ENCODE peak calls at places on chromosomes 11 and 22, in nine cellular contexts. One of them, this sample, is unnamed.
A peak's percentile ranks its signal among the peaks of the same experiment; 100 is the strongest.

GRCh38 chr22:35838849-35839646 is 121.4 kb downstream of the APOL5 start:
- DNase-seq in CD4-positive, CD25-positive, alpha-beta regulatory T cell: no peak
- DNase-seq in mesendoderm: peak; percentile 76
- DNase-seq in neural progenitor cell: peak; percentile 68
- DNase-seq in H1: no peak
- DNase-seq in small intestine: peak; percentile 33
- DNase-seq in heart left ventricle: no peak
- DNase-seq in CD8-positive, alpha-beta T cell: no peak
- DNase-seq in colonic mucosa: peak; percentile 64
- DNase-seq in this sample: peak; percentile 90

GRCh38 chr11:66879583-66879982 is 22.7 kb downstream of the LRFN4 start:
- DNase-seq in CD4-positive, CD25-positive, alpha-beta regulatory T cell: no peak
- DNase-seq in mesendoderm: no peak
- DNase-seq in neural progenitor cell: no peak
- DNase-seq in H1: no peak
- DNase-seq in small intestine: no peak
- DNase-seq in heart left ventricle: no peak
- DNase-seq in CD8-positive, alpha-beta T cell: no peak
- DNase-seq in colonic mucosa: no peak
- DNase-seq in this sample: no peak

GRCh38 chr11:102234779-102235439 is 82.4 kb upstream of the BIRC3 start:
- DNase-seq in CD4-positive, CD25-positive, alpha-beta regulatory T cell: no peak
- DNase-seq in mesendoderm: peak; percentile 72
- DNase-seq in neural progenitor cell: no peak
- DNase-seq in H1: no peak
- DNase-seq in small intestine: no peak
- DNase-seq in heart left ventricle: no peak
- DNase-seq in CD8-positive, alpha-beta T cell: no peak
- DNase-seq in colonic mucosa: no peak
- DNase-seq in this sample: peak; percentile 27

GRCh38 chr22:22884010-22884887 is 3.4 kb upstream of the IGLL5 start:
- DNase-seq in CD4-positive, CD25-positive, alpha-beta regulatory T cell: peak; percentile 76
- DNase-seq in mesendoderm: peak; percentile 88
- DNase-seq in neural progenitor cell: peak; percentile 86
- DNase-seq in H1: no peak
- DNase-seq in small intestine: peak; percentile 70
- DNase-seq in heart left ventricle: peak; percentile 58
- DNase-seq in CD8-positive, alpha-beta T cell: peak; percentile 52
- DNase-seq in colonic mucosa: peak; percentile 81
- DNase-seq in this sample: peak; percentile 63

GRCh38 chr11:76670475-76671235 is at the start of gene LRRC32:
- DNase-seq in CD4-positive, CD25-positive, alpha-beta regulatory T cell: peak; percentile 37
- DNase-seq in mesendoderm: peak; percentile 43
- DNase-seq in neural progenitor cell: peak; percentile 78
- DNase-seq in H1: no peak
- DNase-seq in small intestine: peak; percentile 10
- DNase-seq in heart left ventricle: peak; percentile 84
- DNase-seq in CD8-positive, alpha-beta T cell: no peak
- DNase-seq in colonic mucosa: peak; percentile 67
- DNase-seq in this sample: peak; percentile 42

GRCh38 chr11:12318791-12319733 is 58.3 kb upstream of the PARVA start:
- DNase-seq in CD4-positive, CD25-positive, alpha-beta regulatory T cell: no peak
- DNase-seq in mesendoderm: no peak
- DNase-seq in neural progenitor cell: no peak
- DNase-seq in H1: no peak
- DNase-seq in small intestine: peak; percentile 46
- DNase-seq in heart left ventricle: no peak
- DNase-seq in CD8-positive, alpha-beta T cell: no peak
- DNase-seq in colonic mucosa: no peak
- DNase-seq in this sample: peak; percentile 82

GRCh38 chr22:33247758-33248157 is 189.6 kb upstream of the SYN3 start:
- DNase-seq in CD4-positive, CD25-positive, alpha-beta regulatory T cell: no peak
- DNase-seq in mesendoderm: no peak
- DNase-seq in neural progenitor cell: no peak
- DNase-seq in H1: no peak
- DNase-seq in small intestine: no peak
- DNase-seq in heart left ventricle: no peak
- DNase-seq in CD8-positive, alpha-beta T cell: no peak
- DNase-seq in colonic mucosa: no peak
- DNase-seq in this sample: peak; percentile 57

GRCh38 chr22:38941488-38941987 is 15.9 kb upstream of the APOBEC3A start:
- DNase-seq in CD4-positive, CD25-positive, alpha-beta regulatory T cell: no peak
- DNase-seq in mesendoderm: no peak
- DNase-seq in neural progenitor cell: peak; percentile 0
- DNase-seq in H1: no peak
- DNase-seq in small intestine: no peak
- DNase-seq in heart left ventricle: no peak
- DNase-seq in CD8-positive, alpha-beta T cell: no peak
- DNase-seq in colonic mucosa: no peak
- DNase-seq in this sample: no peak

GRCh38 chr11:90434858-90435257 is 212.0 kb upstream of the CHORDC1 start:
- DNase-seq in CD4-positive, CD25-positive, alpha-beta regulatory T cell: no peak
- DNase-seq in mesendoderm: peak; percentile 59
- DNase-seq in neural progenitor cell: peak; percentile 8
- DNase-seq in H1: no peak
- DNase-seq in small intestine: peak; percentile 5
- DNase-seq in heart left ventricle: no peak
- DNase-seq in CD8-positive, alpha-beta T cell: no peak
- DNase-seq in colonic mucosa: no peak
- DNase-seq in this sample: no peak

GRCh38 chr11:65640483-65641207 is 2.7 kb downstream of the SIPA1 start:
- DNase-seq in CD4-positive, CD25-positive, alpha-beta regulatory T cell: peak; percentile 45
- DNase-seq in mesendoderm: no peak
- DNase-seq in neural progenitor cell: no peak
- DNase-seq in H1: no peak
- DNase-seq in small intestine: peak; percentile 42
- DNase-seq in heart left ventricle: peak; percentile 68
- DNase-seq in CD8-positive, alpha-beta T cell: no peak
- DNase-seq in colonic mucosa: peak; percentile 52
- DNase-seq in this sample: no peak

GRCh38 chr11:66181632-66182345 is 86.7 kb upstream of the RAB1B start:
- DNase-seq in CD4-positive, CD25-positive, alpha-beta regulatory T cell: no peak
- DNase-seq in mesendoderm: no peak
- DNase-seq in neural progenitor cell: no peak
- DNase-seq in H1: no peak
- DNase-seq in small intestine: no peak
- DNase-seq in heart left ventricle: no peak
- DNase-seq in CD8-positive, alpha-beta T cell: no peak
- DNase-seq in colonic mucosa: no peak
- DNase-seq in this sample: peak; percentile 85

GRCh38 chr11:69209038-69209350 is 53.3 kb downstream of the SMIM38 start:
- DNase-seq in CD4-positive, CD25-positive, alpha-beta regulatory T cell: no peak
- DNase-seq in mesendoderm: no peak
- DNase-seq in neural progenitor cell: no peak
- DNase-seq in H1: no peak
- DNase-seq in small intestine: no peak
- DNase-seq in heart left ventricle: no peak
- DNase-seq in CD8-positive, alpha-beta T cell: no peak
- DNase-seq in colonic mucosa: no peak
- DNase-seq in this sample: no peak

GRCh38 chr11:134503596-134503995 is 91.6 kb upstream of the B3GAT1 start:
- DNase-seq in CD4-positive, CD25-positive, alpha-beta regulatory T cell: no peak
- DNase-seq in mesendoderm: no peak
- DNase-seq in neural progenitor cell: no peak
- DNase-seq in H1: no peak
- DNase-seq in small intestine: no peak
- DNase-seq in heart left ventricle: no peak
- DNase-seq in CD8-positive, alpha-beta T cell: no peak
- DNase-seq in colonic mucosa: no peak
- DNase-seq in this sample: no peak

GRCh38 chr11:3626250-3626960 is 15.4 kb downstream of the ART5 start:
- DNase-seq in CD4-positive, CD25-positive, alpha-beta regulatory T cell: no peak
- DNase-seq in mesendoderm: no peak
- DNase-seq in neural progenitor cell: no peak
- DNase-seq in H1: no peak
- DNase-seq in small intestine: no peak
- DNase-seq in heart left ventricle: peak; percentile 54
- DNase-seq in CD8-positive, alpha-beta T cell: no peak
- DNase-seq in colonic mucosa: peak; percentile 24
- DNase-seq in this sample: no peak

GRCh38 chr22:46202897-46203589 is 47.0 kb downstream of the CDPF1 start:
- DNase-seq in CD4-positive, CD25-positive, alpha-beta regulatory T cell: no peak
- DNase-seq in mesendoderm: no peak
- DNase-seq in neural progenitor cell: no peak
- DNase-seq in H1: no peak
- DNase-seq in small intestine: peak; percentile 96
- DNase-seq in heart left ventricle: no peak
- DNase-seq in CD8-positive, alpha-beta T cell: no peak
- DNase-seq in colonic mucosa: peak; percentile 72
- DNase-seq in this sample: no peak
- H3K4me1 ChIP-seq in CD4-positive, CD25-positive, alpha-beta regulatory T cell: no peaks in the 10 kb centered on the region
- H3K4me1 ChIP-seq in mesendoderm: peaks cover 5% of the 10 kb centered on the region
- H3K4me1 ChIP-seq in neural progenitor cell: no peaks in the 10 kb centered on the region
- H3K4me1 ChIP-seq in H1: no peaks in the 10 kb centered on the region
- H3K4me1 ChIP-seq in small intestine: no peaks in the 10 kb centered on the region
- H3K4me1 ChIP-seq in heart left ventricle: no peaks in the 10 kb centered on the region
- H3K4me1 ChIP-seq in CD8-positive, alpha-beta T cell: no peaks in the 10 kb centered on the region
- H3K4me1 ChIP-seq in colonic mucosa: no peaks in the 10 kb centered on the region
- H3K4me1 ChIP-seq in this sample: no peaks in the 10 kb centered on the region

GRCh38 chr22:20130739-20131592 is 638 bp upstream of the ZDHHC8 start:
- DNase-seq in CD4-positive, CD25-positive, alpha-beta regulatory T cell: peak; percentile 73
- DNase-seq in mesendoderm: peak; percentile 65
- DNase-seq in neural progenitor cell: peak; percentile 86
- DNase-seq in H1: no peak
- DNase-seq in small intestine: peak; percentile 70
- DNase-seq in heart left ventricle: peak; percentile 91
- DNase-seq in CD8-positive, alpha-beta T cell: peak; percentile 46
- DNase-seq in colonic mucosa: peak; percentile 80
- DNase-seq in this sample: peak; percentile 92

GRCh38 chr22:20131856-20132685 is 467 bp downstream of the ZDHHC8 start:
- DNase-seq in CD4-positive, CD25-positive, alpha-beta regulatory T cell: no peak
- DNase-seq in mesendoderm: no peak
- DNase-seq in neural progenitor cell: peak; percentile 58
- DNase-seq in H1: no peak
- DNase-seq in small intestine: no peak
- DNase-seq in heart left ventricle: no peak
- DNase-seq in CD8-positive, alpha-beta T cell: no peak
- DNase-seq in colonic mucosa: no peak
- DNase-seq in this sample: peak; percentile 72

GRCh38 chr22:20133930-20134549 is 2.4 kb downstream of the ZDHHC8 start:
- DNase-seq in CD4-positive, CD25-positive, alpha-beta regulatory T cell: no peak
- DNase-seq in mesendoderm: no peak
- DNase-seq in neural progenitor cell: no peak
- DNase-seq in H1: no peak
- DNase-seq in small intestine: no peak
- DNase-seq in heart left ventricle: no peak
- DNase-seq in CD8-positive, alpha-beta T cell: no peak
- DNase-seq in colonic mucosa: no peak
- DNase-seq in this sample: no peak

GRCh38 chr22:20131593-20131855 is at the start of gene ZDHHC8:
- DNase-seq in CD4-positive, CD25-positive, alpha-beta regulatory T cell: peak; percentile 33
- DNase-seq in mesendoderm: no peak
- DNase-seq in neural progenitor cell: no peak
- DNase-seq in H1: no peak
- DNase-seq in small intestine: no peak
- DNase-seq in heart left ventricle: peak; percentile 48
- DNase-seq in CD8-positive, alpha-beta T cell: no peak
- DNase-seq in colonic mucosa: no peak
- DNase-seq in this sample: no peak

DNA sequence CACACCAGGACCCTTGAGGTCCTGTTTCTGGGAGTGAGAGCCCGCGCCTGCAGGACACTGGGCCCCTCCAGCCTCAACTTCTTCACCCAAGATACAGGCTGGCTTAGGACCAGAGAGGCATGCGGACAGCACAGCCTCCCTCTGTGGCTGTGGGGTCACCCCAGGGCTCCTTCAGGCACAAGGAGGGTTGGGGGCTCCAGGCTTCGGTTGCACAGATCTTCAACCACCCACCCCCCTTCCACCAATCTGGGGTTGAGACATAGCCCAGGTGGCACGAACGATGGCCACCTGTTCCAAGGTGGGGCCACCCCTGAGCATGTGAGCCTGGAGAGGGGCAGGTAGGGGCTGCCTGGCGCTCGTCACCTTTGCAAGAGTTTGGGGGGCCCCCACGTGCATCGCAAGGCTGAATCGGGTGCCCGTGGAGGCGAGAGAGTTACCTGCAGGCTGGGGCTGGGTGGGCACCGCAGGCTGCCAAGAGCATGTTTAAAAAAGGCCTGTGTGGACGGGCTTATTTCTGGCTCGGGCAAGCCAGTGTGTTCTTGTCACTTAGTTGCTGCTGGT is 1.2 kb downstream of the ZDHHC8 start:
- DNase-seq in CD4-positive, CD25-positive, alpha-beta regulatory T cell: no peak
- DNase-seq in mesendoderm: no peak
- DNase-seq in neural progenitor cell: no peak
- DNase-seq in H1: no peak
- DNase-seq in small intestine: no peak
- DNase-seq in heart left ventricle: no peak
- DNase-seq in CD8-positive, alpha-beta T cell: no peak
- DNase-seq in colonic mucosa: no peak
- DNase-seq in this sample: no peak
- H3K4me1 ChIP-seq in CD4-positive, CD25-positive, alpha-beta regulatory T cell: peaks cover 31% of the 10 kb centered on the region
- H3K4me1 ChIP-seq in mesendoderm: no peaks in the 10 kb centered on the region
- H3K4me1 ChIP-seq in neural progenitor cell: peaks cover 8% of the 10 kb centered on the region
- H3K4me1 ChIP-seq in H1: no peaks in the 10 kb centered on the region
- H3K4me1 ChIP-seq in small intestine: no peaks in the 10 kb centered on the region
- H3K4me1 ChIP-seq in heart left ventricle: peaks cover 50% of the 10 kb centered on the region
- H3K4me1 ChIP-seq in CD8-positive, alpha-beta T cell: peaks cover 51% of the 10 kb centered on the region
- H3K4me1 ChIP-seq in colonic mucosa: peaks cover 10% of the 10 kb centered on the region
- H3K4me1 ChIP-seq in this sample: peaks cover 13% of the 10 kb centered on the region

DNA sequence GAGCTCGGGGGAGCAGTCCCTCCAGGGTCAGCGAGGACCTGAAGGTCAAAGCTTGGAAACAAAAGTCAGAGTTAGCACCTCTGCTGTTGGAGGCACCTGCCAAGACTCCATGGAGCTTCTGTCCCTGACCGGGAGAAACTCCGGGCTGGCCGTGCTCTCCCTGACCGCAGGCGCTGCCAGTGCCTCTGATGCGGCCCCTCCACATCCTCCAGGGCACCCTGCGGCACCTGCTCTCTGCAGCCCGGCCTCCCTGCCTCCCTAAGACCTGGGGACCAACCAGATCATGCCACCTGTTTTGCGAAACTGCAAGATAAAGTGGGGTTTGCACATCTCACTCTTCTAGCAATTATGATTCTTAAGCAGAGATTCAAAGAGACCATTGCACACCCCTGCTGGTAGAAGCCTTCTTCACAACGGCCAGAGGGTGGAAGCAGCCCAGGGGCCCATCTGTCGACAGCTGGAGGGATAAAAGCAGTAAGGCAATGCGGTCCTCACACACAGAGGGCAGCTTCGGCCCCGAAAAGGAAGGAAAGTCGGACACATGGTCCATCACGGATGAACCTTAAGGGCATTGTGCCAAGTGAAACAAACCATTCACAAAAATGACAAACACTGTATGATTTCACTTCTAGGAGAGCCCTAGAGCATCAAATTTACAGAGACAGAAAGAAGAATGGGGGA is 477.1 kb downstream of the BRD1 start:
- DNase-seq in CD4-positive, CD25-positive, alpha-beta regulatory T cell: no peak
- DNase-seq in mesendoderm: no peak
- DNase-seq in neural progenitor cell: no peak
- DNase-seq in H1: no peak
- DNase-seq in small intestine: no peak
- DNase-seq in heart left ventricle: no peak
- DNase-seq in CD8-positive, alpha-beta T cell: no peak
- DNase-seq in colonic mucosa: no peak
- DNase-seq in this sample: no peak
- H3K4me1 ChIP-seq in CD4-positive, CD25-positive, alpha-beta regulatory T cell: no peaks in the 10 kb centered on the region
- H3K4me1 ChIP-seq in mesendoderm: no peaks in the 10 kb centered on the region
- H3K4me1 ChIP-seq in neural progenitor cell: no peaks in the 10 kb centered on the region
- H3K4me1 ChIP-seq in H1: no peaks in the 10 kb centered on the region
- H3K4me1 ChIP-seq in small intestine: no peaks in the 10 kb centered on the region
- H3K4me1 ChIP-seq in heart left ventricle: no peaks in the 10 kb centered on the region
- H3K4me1 ChIP-seq in CD8-positive, alpha-beta T cell: no peaks in the 10 kb centered on the region
- H3K4me1 ChIP-seq in colonic mucosa: no peaks in the 10 kb centered on the region
- H3K4me1 ChIP-seq in this sample: no peaks in the 10 kb centered on the region

GRCh38 chr11:33931032-33931431 is 39.2 kb upstream of the LMO2 start:
- DNase-seq in CD4-positive, CD25-positive, alpha-beta regulatory T cell: no peak
- DNase-seq in mesendoderm: no peak
- DNase-seq in neural progenitor cell: no peak
- DNase-seq in H1: no peak
- DNase-seq in small intestine: no peak
- DNase-seq in heart left ventricle: no peak
- DNase-seq in CD8-positive, alpha-beta T cell: no peak
- DNase-seq in colonic mucosa: no peak
- DNase-seq in this sample: peak; percentile 6
- H3K4me1 ChIP-seq in CD4-positive, CD25-positive, alpha-beta regulatory T cell: no peaks in the 10 kb centered on the region
- H3K4me1 ChIP-seq in mesendoderm: peaks cover 3% of the 10 kb centered on the region
- H3K4me1 ChIP-seq in neural progenitor cell: peaks cover 13% of the 10 kb centered on the region
- H3K4me1 ChIP-seq in H1: peaks cover 9% of the 10 kb centered on the region
- H3K4me1 ChIP-seq in small intestine: no peaks in the 10 kb centered on the region
- H3K4me1 ChIP-seq in heart left ventricle: peaks cover 17% of the 10 kb centered on the region
- H3K4me1 ChIP-seq in CD8-positive, alpha-beta T cell: no peaks in the 10 kb centered on the region
- H3K4me1 ChIP-seq in colonic mucosa: no peaks in the 10 kb centered on the region
- H3K4me1 ChIP-seq in this sample: peaks cover 18% of the 10 kb centered on the region